ENCODE peak calls at places on chromosome 20, in seven cellular contexts. D is right lobe of liver, E is upper lobe of left lung, V is body of pancreas, U is K562, O is A549, J is IMR-90. S is an unnamed sample. For H3K4me1, the result is how much of the 10 kb centered on the place peaks cover.

GRCh38 chr20:32966881-32967781 is 37.1 kb downstream of the SUN5 start:
- ATAC-seq in D (peak), E (no peak), V (no peak), U (no peak), O (no peak), J (no peak), S (no peak)

GRCh38 chr20:6583134-6583738 is 184.2 kb upstream of the BMP2 start:
- ATAC-seq in D (peak), E (peak), V (peak), U (no peak), O (peak), J (peak), S (peak)

GRCh38 chr20:9228774-9229450 is 160.0 kb downstream of the PLCB4 start:
- ATAC-seq in D (no peak), E (no peak), V (no peak), U (no peak), O (no peak), J (peak), S (no peak)

GRCh38 chr20:55173601-55174000 is 698.2 kb downstream of the DOK5 start:
- ATAC-seq in D (peak), E (peak), V (no peak), U (no peak), O (no peak), J (no peak), S (no peak)

GRCh38 chr20:59682603-59683002 is 78.3 kb downstream of the PHACTR3 start:
- ATAC-seq in D (no peak), E (no peak), V (no peak), U (no peak), O (no peak), J (no peak), S (no peak)

GRCh38 chr20:36098364-36098763 is 56.2 kb upstream of the EPB41L1 start:
- ATAC-seq in D (peak), E (peak), V (no peak), U (no peak), O (no peak), J (peak), S (peak)

GRCh38 chr20:2799688-2800589 is 488 bp downstream of the CPXM1 start:
- ATAC-seq in D (no peak), E (peak), V (no peak), U (no peak), O (no peak), J (peak), S (no peak)

GRCh38 chr20:3847419-3847940 is 846 bp downstream of the MAVS start:
- ATAC-seq in D (no peak), E (no peak), V (no peak), U (no peak), O (peak), J (no peak), S (no peak)

GRCh38 chr20:4657096-4657495 is 64.6 kb upstream of the PRND start:
- ATAC-seq in D (no peak), E (no peak), V (no peak), U (no peak), O (no peak), J (no peak), S (no peak)

GRCh38 chr20:57558614-57559285 is 2.2 kb upstream of the PCK1 start:
- ATAC-seq in D (no peak), E (no peak), V (no peak), U (no peak), O (no peak), J (no peak), S (no peak)

GRCh38 chr20:36926653-36927200 is 24.8 kb downstream of the SAMHD1 start:
- ATAC-seq in D (no peak), E (no peak), V (no peak), U (no peak), O (no peak), J (no peak), S (no peak)

GRCh38 chr20:33081411-33082154 is 2.1 kb downstream of the BPIFB4 start:
- ATAC-seq in D (peak), E (no peak), V (no peak), U (no peak), O (no peak), J (no peak), S (no peak)

GRCh38 chr20:33359399-33360261 is 41.7 kb downstream of the CDK5RAP1 start:
- ATAC-seq in D (no peak), E (no peak), V (no peak), U (no peak), O (no peak), J (no peak), S (no peak)

GRCh38 chr20:33407251-33407650 is 5.9 kb upstream of the CDK5RAP1 start:
- ATAC-seq in D (no peak), E (no peak), V (no peak), U (no peak), O (no peak), J (peak), S (no peak)

GRCh38 chr20:46022411-46023147 is 6.4 kb upstream of the SLC12A5 start:
- ATAC-seq in D (peak), E (peak), V (no peak), U (peak), O (peak), J (peak), S (peak)

GRCh38 chr20:2865630-2866029 is 7.7 kb upstream of the PTPRA start:
- ATAC-seq in D (peak), E (no peak), V (no peak), U (peak), O (no peak), J (no peak), S (no peak)

GRCh38 chr20:40687384-40688128 is 1.5 kb downstream of the MAFB start:
- ATAC-seq in D (peak), E (peak), V (peak), U (no peak), O (no peak), J (no peak), S (no peak)

GRCh38 chr20:32452776-32453466 is 94.8 kb downstream of the ASXL1 start:
- ATAC-seq in D (no peak), E (no peak), V (no peak), U (no peak), O (no peak), J (no peak), S (no peak)

GRCh38 chr20:47886454-47887041 is 101.3 kb upstream of the SULF2 start:
- ATAC-seq in D (peak), E (no peak), V (no peak), U (no peak), O (no peak), J (no peak), S (no peak)

GRCh38 chr20:44886276-44886671 is 769 bp downstream of the YWHAB start:
- ATAC-seq in D (no peak), E (no peak), V (no peak), U (no peak), O (no peak), J (no peak), S (no peak)
- H3K4me1 ChIP-seq in D (under half), E (half or more), V (under half), U (under half), O (under half), J (under half), S (half or more)

GRCh38 chr20:53929974-53930650 is 140.3 kb downstream of the BCAS1 start:
- ATAC-seq in D (no peak), E (no peak), V (no peak), U (no peak), O (no peak), J (no peak), S (no peak)

GRCh38 chr20:53925651-53926401 is 144.6 kb downstream of the BCAS1 start:
- ATAC-seq in D (no peak), E (no peak), V (no peak), U (no peak), O (no peak), J (no peak), S (no peak)

GRCh38 chr20:53929399-53929798 is 141.0 kb downstream of the BCAS1 start:
- ATAC-seq in D (no peak), E (no peak), V (no peak), U (no peak), O (no peak), J (no peak), S (no peak)

GRCh38 chr20:53926428-53927028 is 143.9 kb downstream of the BCAS1 start:
- ATAC-seq in D (peak), E (peak), V (peak), U (peak), O (peak), J (peak), S (peak)

GRCh38 chr20:53927990-53928389 is 142.4 kb downstream of the BCAS1 start:
- ATAC-seq in D (no peak), E (no peak), V (no peak), U (no peak), O (no peak), J (no peak), S (no peak)
- H3K27ac ChIP-seq in D (no peak), E (no peak), V (no peak), U (no peak), O (no peak), J (no peak), S (no peak)

DNA sequence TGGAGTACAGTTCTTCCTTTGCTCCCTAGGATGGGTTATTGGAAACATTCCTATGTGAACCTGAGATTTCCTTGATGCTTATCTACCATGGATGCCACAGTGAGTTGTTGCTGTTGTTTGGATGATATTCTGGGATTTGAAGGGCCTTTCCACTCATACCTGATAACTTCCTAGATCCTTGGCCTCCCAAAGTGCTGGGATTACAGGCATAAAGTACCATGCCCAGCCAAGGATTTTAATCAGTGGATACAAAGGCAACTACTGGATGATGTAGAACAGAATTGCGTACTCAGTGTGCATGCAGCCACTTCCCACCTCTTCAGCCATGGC is 20.0 kb downstream of the PPP1R16B start:
- ATAC-seq in D (no peak), E (no peak), V (no peak), U (no peak), O (no peak), J (no peak), S (no peak)
- TF ChIP-seq POLR2A in D (no peak), E (no peak), V (no peak), U (no peak), O (no peak), J (no peak), S (no peak)

DNA sequence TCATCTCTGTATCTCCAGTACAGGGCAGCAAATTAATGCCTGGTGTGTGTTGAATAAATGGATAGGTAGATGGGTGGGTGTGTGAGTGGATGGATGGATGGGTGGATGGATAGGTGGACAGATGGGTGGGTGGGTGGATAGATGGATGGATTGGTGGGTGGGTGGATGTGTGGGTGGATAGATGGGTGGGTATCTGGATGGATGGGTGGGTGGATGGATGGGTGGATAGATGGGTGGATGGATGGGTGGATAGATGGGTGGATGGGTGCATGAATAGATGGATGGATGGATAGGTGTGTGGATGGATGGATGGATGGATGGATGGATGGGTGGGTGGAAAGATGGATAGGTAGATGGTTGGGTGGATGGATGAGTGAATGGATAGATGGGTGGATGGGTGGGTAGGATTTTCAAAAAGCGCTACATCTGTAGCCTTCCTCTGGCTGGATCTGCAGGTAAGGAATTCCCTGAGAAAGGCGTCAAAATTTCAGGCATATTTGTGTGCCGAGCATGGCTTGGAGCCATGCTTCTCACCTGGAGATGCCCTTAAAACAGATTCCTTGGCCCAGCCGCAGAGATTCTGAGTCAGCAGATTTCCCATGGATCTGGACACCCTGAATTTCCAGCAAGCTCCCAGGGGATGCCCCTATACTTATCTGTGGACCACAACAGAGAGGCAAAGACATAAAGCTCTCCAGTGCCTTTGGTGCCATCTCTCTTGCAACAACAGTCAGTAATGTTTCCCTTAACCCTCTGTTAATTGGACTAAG is 177.6 kb downstream of the CDH4 start:
- ATAC-seq in D (no peak), E (no peak), V (no peak), U (no peak), O (no peak), J (no peak), S (no peak)
- H3K4me1 ChIP-seq in D (under half), E (under half), V (under half), U (under half), O (under half), J (under half), S (under half)

GRCh38 chr20:43982016-43982415 is 67.4 kb downstream of the TOX2 start:
- ATAC-seq in D (no peak), E (no peak), V (no peak), U (no peak), O (no peak), J (no peak), S (no peak)
- H3K27ac ChIP-seq in D (no peak), E (no peak), V (no peak), U (no peak), O (no peak), J (no peak), S (no peak)

GRCh38 chr20:51356871-51357270 is 185.6 kb downstream of the NFATC2 start:
- ATAC-seq in D (no peak), E (no peak), V (no peak), U (no peak), O (no peak), J (no peak), S (no peak)

GRCh38 chr20:51352790-51353189 is 189.7 kb downstream of the NFATC2 start:
- ATAC-seq in D (no peak), E (no peak), V (no peak), U (no peak), O (no peak), J (no peak), S (no peak)

GRCh38 chr20:51354191-51354768 is 188.2 kb downstream of the NFATC2 start:
- ATAC-seq in D (no peak), E (no peak), V (no peak), U (no peak), O (no peak), J (peak), S (no peak)

GRCh38 chr20:51357543-51357942 is 185.0 kb downstream of the NFATC2 start:
- ATAC-seq in D (no peak), E (no peak), V (no peak), U (no peak), O (no peak), J (no peak), S (no peak)

GRCh38 chr20:51354769-51355319 is 187.7 kb downstream of the NFATC2 start:
- ATAC-seq in D (no peak), E (no peak), V (no peak), U (peak), O (peak), J (peak), S (no peak)
- TF ChIP-seq POLR2A in D (no peak), E (no peak), V (no peak), U (no peak), O (no peak), J (peak), S (no peak)

GRCh38 chr20:23879328-23879798 is at the start of gene CST5:
- ATAC-seq in D (no peak), E (no peak), V (no peak), U (no peak), O (no peak), J (no peak), S (no peak)
- H3K4me1 ChIP-seq in D (under half), E (under half), V (under half), U (under half), O (under half), J (under half), S (under half)

GRCh38 chr20:53948383-53949318 is 121.7 kb downstream of the BCAS1 start:
- ATAC-seq in D (no peak), E (no peak), V (no peak), U (no peak), O (no peak), J (peak), S (no peak)
- H3K27ac ChIP-seq in D (no peak), E (peak), V (no peak), U (no peak), O (no peak), J (peak), S (no peak)

GRCh38 chr20:24981750-24982149 is 10.8 kb downstream of the APMAP start:
- ATAC-seq in D (no peak), E (peak), V (no peak), U (no peak), O (no peak), J (no peak), S (peak)
- TF ChIP-seq POLR2A in D (no peak), E (no peak), V (no peak), U (no peak), O (no peak), J (no peak), S (no peak)